ENCODE peak calls at places on chromosomes 5 and 9, in four cellular contexts. M is erythroblast, T is GM12864, C is WTC11. N is an unnamed sample.
A peak's percentile ranks its signal among the peaks of the same experiment; 100 is the strongest.

GRCh38 chr9:116450378-116451139 is 236.5 kb upstream of the TRIM32 start:
- DNase-seq in M (no peak), T (no peak), C (no peak), N (no peak)

GRCh38 chr9:124784503-124784902 is 7.6 kb downstream of the OLFML2A start:
- DNase-seq in M (no peak), T (no peak), C (no peak), N (no peak)

GRCh38 chr5:6632324-6632930 is 417 bp downstream of the NSUN2 start:
- DNase-seq in M (peak; percentile 73), T (no peak), C (no peak), N (no peak)

GRCh38 chr9:19800884-19801283 is 12.0 kb upstream of the SLC24A2 start:
- DNase-seq in M (no peak), T (no peak), C (no peak), N (no peak)

GRCh38 chr5:40775085-40775845 is 19.5 kb upstream of the TTC33 start:
- DNase-seq in M (no peak), T (no peak), C (no peak), N (no peak)

GRCh38 chr9:121550569-121551512 is 51.2 kb upstream of the GGTA1 start:
- DNase-seq in M (peak; percentile 73), T (no peak), C (peak; percentile 95), N (no peak)

GRCh38 chr9:69758981-69759477 is 782 bp downstream of the PTAR1 start:
- DNase-seq in M (peak; percentile 77), T (no peak), C (no peak), N (no peak)

GRCh38 chr9:89387970-89388867 is 69.9 kb downstream of the SECISBP2 start:
- DNase-seq in M (peak; percentile 45), T (no peak), C (no peak), N (no peak)

GRCh38 chr5:132782101-132782500 is 5.1 kb upstream of the SEPTIN8 start:
- DNase-seq in M (no peak), T (no peak), C (no peak), N (no peak)

GRCh38 chr5:37553720-37554402 is 174.7 kb downstream of the WDR70 start:
- DNase-seq in M (no peak), T (no peak), C (no peak), N (no peak)

GRCh38 chr5:137300411-137301240 is 198.5 kb downstream of the SPOCK1 start:
- DNase-seq in M (no peak), T (no peak), C (no peak), N (no peak)

GRCh38 chr5:112690605-112691340 is 46.9 kb upstream of the APC start:
- DNase-seq in M (no peak), T (no peak), C (no peak), N (no peak)

GRCh38 chr9:121652037-121652837 is 803 bp downstream of the DAB2IP start:
- DNase-seq in M (no peak), T (no peak), C (peak; percentile 36), N (no peak)

GRCh38 chr5:176596689-176597416 is 13.1 kb downstream of the GPRIN1 start:
- DNase-seq in M (peak; percentile 79), T (no peak), C (peak; percentile 75), N (no peak)

GRCh38 chr9:137159105-137160053 is 10.5 kb downstream of the LRRC26 start:
- DNase-seq in M (no peak), T (no peak), C (no peak), N (no peak)

GRCh38 chr9:98523231-98523901 is 185.4 kb downstream of the GABBR2 start:
- DNase-seq in M (no peak), T (no peak), C (peak; percentile 40), N (no peak)

GRCh38 chr5:157366741-157367684 is 93.0 kb upstream of the NIPAL4 start:
- DNase-seq in M (peak; percentile 3), T (no peak), C (peak; percentile 33), N (no peak)

GRCh38 chr9:137610944-137611343 is 5.5 kb downstream of the ARRDC1 start:
- DNase-seq in M (no peak), T (no peak), C (no peak), N (no peak)

GRCh38 chr5:29148581-29148980 is 2044.9 kb upstream of the CDH6 start:
- DNase-seq in M (no peak), T (no peak), C (no peak), N (no peak)

GRCh38 chr5:133818869-133819600 is 149.4 kb downstream of the C5orf15 start:
- DNase-seq in M (no peak), T (no peak), C (no peak), N (no peak)

GRCh38 chr5:82967072-82967471 is 110.1 kb downstream of the TMEM167A start:
- DNase-seq in M (no peak), T (no peak), C (no peak), N (no peak)

GRCh38 chr9:77751341-77752091 is 103.4 kb upstream of the GNA14 start:
- DNase-seq in M (peak; percentile 54), T (no peak), C (no peak), N (peak; percentile 64)

GRCh38 chr5:113280541-113280940 is 154.2 kb downstream of the TSSK1B start:
- DNase-seq in M (no peak), T (no peak), C (no peak), N (no peak)

GRCh38 chr5:103133231-103133630 is 13.1 kb downstream of the PPIP5K2 start:
- DNase-seq in M (no peak), T (no peak), C (no peak), N (no peak)

GRCh38 chr9:132647806-132648205 is 22.0 kb downstream of the DDX31 start:
- DNase-seq in M (no peak), T (no peak), C (no peak), N (no peak)

GRCh38 chr9:79681576-79681975 is 109.8 kb downstream of the TLE4 start:
- DNase-seq in M (no peak), T (no peak), C (no peak), N (no peak)

GRCh38 chr9:17204611-17205165 is 69.8 kb downstream of the CNTLN start:
- DNase-seq in M (peak; percentile 13), T (no peak), C (peak; percentile 31), N (no peak)